ENCODE peak calls at places on chromosomes 11 and 22, in nine cellular contexts. V is kidney, F is prostate gland, N is IMR-90, A is MCF 10A, B is Panc1, Q is gastrocnemius medialis, M is fibroblast of the aortic adventitia, O is GM13976. U is an unnamed sample.

GRCh38 chr11:94120946-94121345 is 7.7 kb upstream of the PANX1 start:
- DNase-seq in V (no peak), F (no peak), N (peak), A (peak), B (no peak), Q (no peak), M (peak), O (no peak), U (no peak)

GRCh38 chr11:69437001-69437875 is 44.2 kb upstream of the LINC01488 start:
- DNase-seq in V (peak), F (no peak), N (no peak), A (peak), B (no peak), Q (no peak), M (no peak), O (no peak), U (peak)

GRCh38 chr11:78211565-78211964 is 22.8 kb downstream of the USP35 start:
- DNase-seq in V (no peak), F (no peak), N (no peak), A (no peak), B (no peak), Q (no peak), M (no peak), O (no peak), U (no peak)

GRCh38 chr11:134939046-134939445 is 527.0 kb upstream of the B3GAT1 start:
- DNase-seq in V (no peak), F (no peak), N (no peak), A (no peak), B (no peak), Q (no peak), M (no peak), O (no peak), U (no peak)

GRCh38 chr11:94737171-94737611 is 31.0 kb upstream of the AMOTL1 start:
- DNase-seq in V (no peak), F (no peak), N (peak), A (no peak), B (peak), Q (no peak), M (peak), O (no peak), U (peak)

GRCh38 chr11:8722156-8722555 is 39.6 kb downstream of the RPL27A start:
- DNase-seq in V (no peak), F (no peak), N (peak), A (no peak), B (no peak), Q (no peak), M (peak), O (no peak), U (peak)

GRCh38 chr11:126782810-126783209 is 217.8 kb downstream of the KIRREL3 start:
- DNase-seq in V (no peak), F (no peak), N (no peak), A (no peak), B (no peak), Q (no peak), M (no peak), O (no peak), U (no peak)

GRCh38 chr22:46193898-46194310 is 43.6 kb downstream of the PPARA start:
- DNase-seq in V (no peak), F (no peak), N (no peak), A (no peak), B (no peak), Q (no peak), M (peak), O (no peak), U (no peak)

GRCh38 chr22:48104102-48104738 is 1341.8 kb downstream of the TBC1D22A start:
- DNase-seq in V (no peak), F (no peak), N (no peak), A (no peak), B (no peak), Q (no peak), M (no peak), O (no peak), U (no peak)

GRCh38 chr22:48240165-48240934 is 1477.9 kb downstream of the TBC1D22A start:
- DNase-seq in V (no peak), F (no peak), N (no peak), A (no peak), B (no peak), Q (no peak), M (no peak), O (no peak), U (no peak)

GRCh38 chr11:12185914-12186313 is 75.5 kb downstream of the MICAL2 start:
- DNase-seq in V (no peak), F (no peak), N (peak), A (no peak), B (no peak), Q (no peak), M (no peak), O (no peak), U (no peak)

GRCh38 chr11:76656571-76657081 is 13.9 kb downstream of the LRRC32 start:
- DNase-seq in V (peak), F (no peak), N (no peak), A (no peak), B (no peak), Q (no peak), M (peak), O (peak), U (no peak)

GRCh38 chr11:44565746-44566558 is 489 bp downstream of the CD82 start:
- DNase-seq in V (no peak), F (no peak), N (no peak), A (peak), B (no peak), Q (no peak), M (no peak), O (no peak), U (peak)

GRCh38 chr22:40487663-40488249 is 117.4 kb downstream of the SGSM3 start:
- DNase-seq in V (no peak), F (no peak), N (peak), A (peak), B (no peak), Q (no peak), M (peak), O (peak), U (no peak)

GRCh38 chr11:114358711-114359110 is 41.6 kb downstream of the C11orf71 start:
- DNase-seq in V (no peak), F (no peak), N (peak), A (no peak), B (no peak), Q (no peak), M (peak), O (no peak), U (no peak)

GRCh38 chr11:123187670-123188507 is 7.2 kb downstream of the CLMP start:
- DNase-seq in V (no peak), F (no peak), N (peak), A (no peak), B (no peak), Q (no peak), M (peak), O (no peak), U (no peak)

GRCh38 chr22:45842141-45842831 is 134.7 kb downstream of the WNT7B start:
- DNase-seq in V (no peak), F (peak), N (peak), A (no peak), B (no peak), Q (no peak), M (peak), O (no peak), U (no peak)

GRCh38 chr11:57936050-57936418 is 87.6 kb upstream of the OR9Q1 start:
- DNase-seq in V (no peak), F (no peak), N (no peak), A (no peak), B (no peak), Q (no peak), M (no peak), O (no peak), U (no peak)

GRCh38 chr11:45593992-45594391 is 71.4 kb downstream of the CHST1 start:
- DNase-seq in V (no peak), F (no peak), N (no peak), A (peak), B (no peak), Q (no peak), M (no peak), O (no peak), U (no peak)

GRCh38 chr11:73272680-73273038 is 521 bp downstream of the P2RY6 start:
- DNase-seq in V (no peak), F (no peak), N (no peak), A (no peak), B (no peak), Q (no peak), M (no peak), O (no peak), U (no peak)
- TF ChIP-seq CTCF in V (no peak), F (no peak), N (no peak), A (no peak), B (no peak), Q (no peak), M (no peak), O (no peak), U (no peak)

DNA sequence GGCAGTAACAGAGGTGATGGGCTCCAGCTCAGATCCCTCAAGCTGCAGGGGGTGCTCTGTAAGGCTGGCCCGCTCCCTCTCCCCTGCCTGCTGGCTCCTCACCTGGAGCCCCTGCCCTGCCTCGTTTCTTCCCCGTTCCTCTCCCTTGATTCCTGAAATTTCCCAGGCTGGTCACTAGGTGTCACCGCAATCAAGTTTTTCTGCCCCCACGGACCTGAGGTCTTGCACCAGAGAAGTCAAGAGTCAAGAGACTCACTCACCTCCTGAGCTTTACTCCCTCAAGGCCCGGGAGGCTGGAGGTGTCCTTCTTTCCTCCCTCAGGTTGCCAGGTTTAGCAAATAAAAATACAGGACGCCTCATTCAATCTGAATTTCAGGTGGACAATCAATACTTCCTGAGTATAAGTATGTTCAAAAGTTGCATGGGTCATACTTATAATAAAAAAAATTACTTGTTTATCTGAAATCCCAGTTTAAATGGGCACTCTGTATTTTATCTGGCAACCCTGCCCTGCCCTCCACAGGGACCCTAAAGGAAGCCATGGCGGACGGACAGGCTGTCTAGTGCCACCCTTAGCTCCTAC is 69.2 kb downstream of the SCUBE1 start:
- DNase-seq in V (no peak), F (peak), N (peak), A (peak), B (no peak), Q (no peak), M (peak), O (peak), U (peak)
- TF ChIP-seq CTCF in V (peak), F (peak), N (peak), A (peak), B (peak), Q (peak), M (peak), O (peak), U (peak)

GRCh38 chr11:5123802-5124521 is 14.2 kb downstream of the OR52A5 start:
- DNase-seq in V (no peak), F (peak), N (peak), A (peak), B (peak), Q (peak), M (peak), O (peak), U (peak)
- TF ChIP-seq CTCF in V (peak), F (peak), N (peak), A (peak), B (peak), Q (peak), M (peak), O (peak), U (peak)

GRCh38 chr11:29260939-29261705 is 755.7 kb downstream of the KCNA4 start:
- DNase-seq in V (no peak), F (no peak), N (peak), A (peak), B (peak), Q (no peak), M (peak), O (no peak), U (peak)
- TF ChIP-seq CTCF in V (no peak), F (no peak), N (peak), A (no peak), B (no peak), Q (no peak), M (no peak), O (no peak), U (no peak)